ENCODE peak calls at places on chromosome 14, in five cellular contexts. L is left colon, P is activated T-cell treated with anti-CD3 and anti-CD28 coated beads for 1 hour, O is EL, Z is NCI-H2081. M is an unnamed sample.

GRCh38 chr14:50943943-50944646 is at the start of gene PYGL:
- DNase-seq in L (peak; percentile 74), P (peak; percentile 2), O (peak; percentile 81), Z (peak; percentile 60), M (peak; percentile 70)

GRCh38 chr14:96039633-96040311 is 610 bp downstream of the C14orf132 start:
- DNase-seq in L (no peak), P (no peak), O (peak; percentile 34), Z (peak; percentile 25), M (peak; percentile 50)

GRCh38 chr14:52370406-52370911 is 56.3 kb downstream of the PTGER2 start:
- DNase-seq in L (no peak), P (no peak), O (no peak), Z (no peak), M (no peak)

GRCh38 chr14:91257328-91258020 is 13.0 kb upstream of the GPR68 start:
- DNase-seq in L (no peak), P (no peak), O (no peak), Z (no peak), M (no peak)

GRCh38 chr14:73759714-73760597 is 45.8 kb upstream of the PNMA1 start:
- DNase-seq in L (peak; percentile 97), P (peak; percentile 94), O (peak; percentile 100), Z (peak; percentile 92), M (peak; percentile 90)

GRCh38 chr14:33805593-33805992 is 145.3 kb downstream of the EGLN3 start:
- DNase-seq in L (no peak), P (no peak), O (no peak), Z (no peak), M (no peak)

GRCh38 chr14:102445066-102445465 is 64.5 kb downstream of the ANKRD9 start:
- DNase-seq in L (no peak), P (no peak), O (no peak), Z (no peak), M (no peak)

GRCh38 chr14:64196668-64197411 is 97.3 kb downstream of the ESR2 start:
- DNase-seq in L (no peak), P (no peak), O (peak; percentile 19), Z (peak; percentile 77), M (peak; percentile 38)

GRCh38 chr14:64708148-64709004 is 4.2 kb downstream of the PLEKHG3 start:
- DNase-seq in L (peak; percentile 56), P (no peak), O (peak; percentile 36), Z (no peak), M (no peak)

GRCh38 chr14:105118646-105119409 is 49.7 kb downstream of the JAG2 start:
- DNase-seq in L (no peak), P (no peak), O (no peak), Z (no peak), M (no peak)

GRCh38 chr14:103296007-103296406 is 38.0 kb upstream of the EIF5 start:
- DNase-seq in L (no peak), P (no peak), O (peak; percentile 67), Z (no peak), M (no peak)

GRCh38 chr14:24315243-24315806 is 4.0 kb downstream of the LTB4R start:
- DNase-seq in L (no peak), P (no peak), O (no peak), Z (no peak), M (no peak)

GRCh38 chr14:80867091-80867490 is 74.4 kb downstream of the CEP128 start:
- DNase-seq in L (no peak), P (no peak), O (peak; percentile 57), Z (no peak), M (no peak)

GRCh38 chr14:50607181-50607580 is 47.2 kb downstream of the ATL1 start:
- DNase-seq in L (no peak), P (no peak), O (no peak), Z (no peak), M (no peak)

GRCh38 chr14:69811868-69812252 is 14.8 kb upstream of the SLC10A1 start:
- DNase-seq in L (no peak), P (no peak), O (no peak), Z (no peak), M (no peak)

GRCh38 chr14:54047645-54048308 is 91.2 kb upstream of the BMP4 start:
- DNase-seq in L (no peak), P (no peak), O (no peak), Z (no peak), M (no peak)

GRCh38 chr14:90397401-90398314 is 829 bp downstream of the CALM1 start:
- DNase-seq in L (peak; percentile 66), P (peak; percentile 52), O (peak; percentile 68), Z (peak; percentile 73), M (peak; percentile 50)